ENCODE peak calls at places on chromosomes 2 and 18, in five cellular contexts. R is GM23248, L is body of pancreas, H is H1, F is psoas muscle. A is an unnamed sample.
A peak's percentile ranks its signal among the peaks of the same experiment; 100 is the strongest.

GRCh38 chr18:13364721-13365205 is 146.2 kb downstream of the LDLRAD4 start:
- DNase-seq in F (no peak), L (no peak), R (no peak), H (no peak), A (no peak)

GRCh38 chr2:201407265-201407664 is 44.0 kb downstream of the TRAK2 start:
- DNase-seq in L (no peak), H (no peak), R (no peak), F (no peak), A (no peak)

GRCh38 chr2:207558106-207558505 is 28.3 kb downstream of the CREB1 start:
- DNase-seq in F (no peak), R (peak; percentile 75), L (no peak), H (no peak), A (no peak)

GRCh38 chr2:12376025-12376424 is 340.7 kb upstream of the TRIB2 start:
- DNase-seq in F (no peak), L (no peak), H (no peak), R (no peak), A (no peak)

GRCh38 chr2:189347540-189347939 is 93.7 kb upstream of the WDR75 start:
- DNase-seq in L (peak; percentile 45), H (no peak), R (peak; percentile 96), F (no peak), A (no peak)

GRCh38 chr2:206614825-206615224 is 27.5 kb upstream of the FAM237A start:
- DNase-seq in R (no peak), L (no peak), H (peak; percentile 5), F (no peak), A (no peak)

GRCh38 chr2:190110131-190110530 is 47.6 kb upstream of the MSTN start:
- DNase-seq in H (no peak), F (no peak), L (no peak), R (peak; percentile 36), A (no peak)

GRCh38 chr18:23196119-23197004 is 61.1 kb downstream of the CABLES1 start:
- DNase-seq in L (no peak), F (no peak), H (no peak), R (no peak), A (no peak)

GRCh38 chr2:207337234-207338219 is 171.8 kb upstream of the KLF7 start:
- DNase-seq in R (peak; percentile 43), F (no peak), H (no peak), L (no peak), A (no peak)

GRCh38 chr2:233439191-233439590 is 84.9 kb downstream of the DGKD start:
- DNase-seq in H (no peak), R (no peak), F (peak; percentile 55), L (peak; percentile 29), A (no peak)

GRCh38 chr2:17057109-17058017 is 391.7 kb upstream of the CYRIA start:
- DNase-seq in L (no peak), F (no peak), H (no peak), R (no peak), A (no peak)

GRCh38 chr2:17058772-17059402 is 393.3 kb upstream of the CYRIA start:
- DNase-seq in F (no peak), H (no peak), L (no peak), R (no peak), A (no peak)

GRCh38 chr2:17059452-17059851 is 393.8 kb upstream of the CYRIA start:
- DNase-seq in H (no peak), L (no peak), F (no peak), R (no peak), A (no peak)

GRCh38 chr2:17051558-17051957 is 385.9 kb upstream of the CYRIA start:
- DNase-seq in F (no peak), L (no peak), R (no peak), H (no peak), A (no peak)

GRCh38 chr2:17056236-17056635 is 390.6 kb upstream of the CYRIA start:
- DNase-seq in L (no peak), F (no peak), R (no peak), H (no peak), A (no peak)
- H3K4me1 ChIP-seq in L (peaks cover 7% of the 10 kb centered on the region), F (no peaks in the 10 kb centered on the region), R (no peaks in the 10 kb centered on the region), H (peaks cover 4% of the 10 kb centered on the region), A (no peaks in the 10 kb centered on the region)

GRCh38 chr18:63162271-63163014 is 157.1 kb downstream of the BCL2 start:
- DNase-seq in L (no peak), H (no peak), F (no peak), R (peak; percentile 58), A (no peak)
- H3K4me1 ChIP-seq in L (peaks cover 11% of the 10 kb centered on the region), H (no peaks in the 10 kb centered on the region), F (peaks cover 30% of the 10 kb centered on the region), R (peaks cover 17% of the 10 kb centered on the region), A (peaks cover 57% of the 10 kb centered on the region)

GRCh38 chr2:60499651-60500300 is 53.7 kb downstream of the BCL11A start:
- DNase-seq in L (no peak), F (no peak), H (no peak), R (no peak), A (no peak)

GRCh38 chr2:60499082-60499429 is 54.4 kb downstream of the BCL11A start:
- DNase-seq in L (no peak), F (no peak), R (no peak), H (no peak), A (no peak)

GRCh38 chr2:60496976-60497375 is 56.5 kb downstream of the BCL11A start:
- DNase-seq in F (no peak), H (no peak), R (no peak), L (no peak), A (no peak)

GRCh38 chr2:60496475-60496874 is 57.0 kb downstream of the BCL11A start:
- DNase-seq in R (no peak), H (no peak), F (no peak), L (no peak), A (no peak)

DNA sequence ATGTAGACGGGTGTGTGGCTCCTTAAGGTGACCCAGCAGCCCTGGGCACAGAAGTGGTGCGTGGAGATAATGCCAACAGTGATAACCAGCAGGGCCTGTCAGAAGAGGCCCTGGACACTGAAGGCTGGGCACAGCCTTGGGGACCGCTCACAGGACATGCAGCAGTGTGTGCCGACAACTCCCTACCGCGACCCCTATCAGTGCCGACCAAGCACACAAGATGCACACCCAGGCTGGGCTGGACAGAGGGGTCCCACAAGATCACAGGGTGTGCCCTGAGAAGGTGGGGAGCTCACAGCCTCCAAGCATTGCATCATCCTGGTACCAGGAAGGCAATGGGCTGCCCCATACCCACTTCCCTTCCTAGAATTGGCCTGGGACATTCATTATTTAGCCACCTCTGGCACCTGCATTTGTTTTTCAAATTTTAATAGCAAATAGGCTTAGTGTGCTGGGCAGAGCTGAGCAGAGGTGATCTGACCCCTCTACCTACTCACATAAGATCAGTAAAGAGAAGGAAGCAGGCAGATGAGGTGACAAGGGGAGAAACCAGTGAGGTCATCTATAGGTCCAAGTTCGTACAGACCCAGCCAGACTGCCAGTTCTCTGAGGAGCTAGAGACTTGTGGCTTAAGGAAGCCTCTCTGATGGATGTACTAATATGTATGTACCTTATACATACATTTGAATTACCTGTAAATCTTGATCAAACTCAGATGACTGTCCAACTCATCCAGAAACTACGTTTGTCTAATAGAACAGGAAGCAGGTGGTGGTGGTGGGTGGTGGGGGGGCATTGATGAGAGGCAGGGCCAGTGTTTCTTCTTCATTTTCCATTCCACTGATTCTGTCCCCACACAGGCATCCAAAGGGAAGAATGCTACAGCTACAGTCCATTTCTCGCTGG is 55.0 kb downstream of the BCL11A start:
- DNase-seq in R (no peak), F (no peak), H (no peak), L (no peak), A (no peak)
- H3K4me1 ChIP-seq in R (peaks cover 7% of the 10 kb centered on the region), F (no peaks in the 10 kb centered on the region), H (peaks cover 4% of the 10 kb centered on the region), L (peaks cover 24% of the 10 kb centered on the region), A (no peaks in the 10 kb centered on the region)

GRCh38 chr2:127084611-127085031 is 22.3 kb downstream of the BIN1 start:
- DNase-seq in F (peak; percentile 38), L (no peak), R (peak; percentile 47), H (no peak), A (no peak)

GRCh38 chr2:127080941-127081769 is 25.8 kb downstream of the BIN1 start:
- DNase-seq in F (peak; percentile 90), L (no peak), R (no peak), H (no peak), A (peak; percentile 52)

GRCh38 chr2:127081826-127082633 is 24.9 kb downstream of the BIN1 start:
- DNase-seq in F (peak; percentile 77), R (no peak), L (no peak), H (no peak), A (no peak)

GRCh38 chr2:127083819-127084503 is 23.0 kb downstream of the BIN1 start:
- DNase-seq in L (peak; percentile 55), R (peak; percentile 98), F (peak; percentile 92), H (no peak), A (peak; percentile 86)

GRCh38 chr2:127082974-127083373 is 24.0 kb downstream of the BIN1 start:
- DNase-seq in R (peak; percentile 39), L (peak; percentile 24), F (no peak), H (no peak), A (no peak)
- H3K4me1 ChIP-seq in R (peaks cover 37% of the 10 kb centered on the region), L (peaks cover 9% of the 10 kb centered on the region), F (peaks cover 96% of the 10 kb centered on the region), H (peaks cover 8% of the 10 kb centered on the region), A (peaks cover 97% of the 10 kb centered on the region)